ENCODE peak calls at places on chromosomes 13 and 19, in ten cellular contexts. C, T, J, G, P, E, W, F, S and M are unnamed samples. For H3K4me1 and H3K9me3, the result is how much of the 10 kb centered on the place peaks cover.

GRCh38 chr19:46049597-46049996 is 8.8 kb upstream of the IGFL4 start:
- DNase-seq in C (no peak), T (no peak), J (no peak), G (no peak), P (no peak), E (no peak), W (no peak), F (no peak), S (no peak), M (no peak)

GRCh38 chr13:51331354-51331861 is 8.1 kb upstream of the SERPINE3 start:
- DNase-seq in C (no peak), T (no peak), J (no peak), G (no peak), P (no peak), E (no peak), W (no peak), F (no peak), S (no peak), M (no peak)

GRCh38 chr19:18093439-18094161 is 4.0 kb upstream of the MAST3 start:
- DNase-seq in C (no peak), T (no peak), J (no peak), G (no peak), P (no peak), E (no peak), W (peak), F (no peak), S (no peak), M (no peak)

GRCh38 chr13:39038569-39038898 is 278 bp downstream of the NHLRC3 start:
- DNase-seq in C (no peak), T (no peak), J (no peak), G (peak), P (no peak), E (no peak), W (no peak), F (peak), S (no peak), M (peak)

GRCh38 chr13:65378484-65378883 is 1851.7 kb downstream of the PCDH9 start:
- DNase-seq in C (no peak), T (no peak), J (no peak), G (no peak), P (no peak), E (no peak), W (no peak), F (no peak), S (no peak), M (no peak)

GRCh38 chr19:39199025-39199424 is 2.3 kb downstream of the NCCRP1 start:
- DNase-seq in C (no peak), T (no peak), J (no peak), G (no peak), P (peak), E (no peak), W (peak), F (no peak), S (no peak), M (no peak)

GRCh38 chr19:41299755-41300089 is 10.2 kb upstream of the CCDC97 start:
- DNase-seq in C (no peak), T (no peak), J (no peak), G (no peak), P (peak), E (no peak), W (peak), F (peak), S (peak), M (no peak)

GRCh38 chr19:43532571-43532961 is 422 bp upstream of the ZNF575 start:
- DNase-seq in C (peak), T (peak), J (no peak), G (peak), P (peak), E (peak), W (no peak), F (no peak), S (no peak), M (no peak)

GRCh38 chr19:43555185-43555770 is 20.0 kb downstream of the XRCC1 start:
- DNase-seq in C (peak), T (peak), J (peak), G (no peak), P (peak), E (peak), W (peak), F (peak), S (peak), M (peak)

GRCh38 chr19:34171877-34172660 is at the start of gene LSM14A:
- DNase-seq in C (peak), T (peak), J (peak), G (peak), P (peak), E (peak), W (peak), F (peak), S (peak), M (peak)

GRCh38 chr19:35345671-35346111 is 2.0 kb upstream of the FFAR1 start:
- DNase-seq in C (no peak), T (no peak), J (no peak), G (no peak), P (no peak), E (peak), W (no peak), F (peak), S (no peak), M (no peak)

GRCh38 chr19:50276370-50277063 is 52.7 kb downstream of the KCNC3 start:
- DNase-seq in C (no peak), T (no peak), J (no peak), G (no peak), P (no peak), E (no peak), W (no peak), F (no peak), S (no peak), M (no peak)

GRCh38 chr13:85538957-85539356 is 260.3 kb downstream of the SLITRK6 start:
- DNase-seq in C (no peak), T (no peak), J (no peak), G (no peak), P (no peak), E (no peak), W (no peak), F (no peak), S (no peak), M (no peak)

GRCh38 chr13:44921931-44922758 is 67.1 kb downstream of the NUFIP1 start:
- DNase-seq in C (no peak), T (peak), J (no peak), G (no peak), P (peak), E (no peak), W (peak), F (no peak), S (peak), M (no peak)

GRCh38 chr13:45142440-45143345 is 22.4 kb downstream of the GTF2F2 start:
- DNase-seq in C (no peak), T (no peak), J (no peak), G (no peak), P (no peak), E (no peak), W (peak), F (no peak), S (peak), M (no peak)

GRCh38 chr13:51276684-51277083 is 54.5 kb downstream of the FAM124A start:
- DNase-seq in C (no peak), T (no peak), J (no peak), G (no peak), P (no peak), E (no peak), W (no peak), F (no peak), S (peak), M (no peak)

GRCh38 chr13:63381078-63381859 is 1965.6 kb upstream of the PCDH20 start:
- DNase-seq in C (no peak), T (no peak), J (no peak), G (no peak), P (no peak), E (no peak), W (no peak), F (no peak), S (no peak), M (no peak)

GRCh38 chr13:91111476-91112190 is 235.9 kb upstream of the MIR17HG start:
- DNase-seq in C (no peak), T (no peak), J (no peak), G (no peak), P (no peak), E (no peak), W (no peak), F (no peak), S (no peak), M (no peak)

GRCh38 chr19:40960780-40961179 is 30.3 kb upstream of the CYP2B6 start:
- DNase-seq in C (no peak), T (peak), J (no peak), G (no peak), P (no peak), E (no peak), W (no peak), F (no peak), S (no peak), M (no peak)

GRCh38 chr19:33159149-33159548 is 27.2 kb downstream of the WDR88 start:
- DNase-seq in C (no peak), T (no peak), J (no peak), G (no peak), P (no peak), E (peak), W (no peak), F (no peak), S (no peak), M (no peak)

GRCh38 chr13:37679043-37679442 is 80.5 kb upstream of the POSTN start:
- DNase-seq in C (no peak), T (no peak), J (no peak), G (no peak), P (no peak), E (no peak), W (no peak), F (no peak), S (no peak), M (no peak)

GRCh38 chr13:84479656-84480055 is 597.4 kb upstream of the SLITRK1 start:
- DNase-seq in C (no peak), T (no peak), J (no peak), G (no peak), P (no peak), E (no peak), W (no peak), F (no peak), S (no peak), M (no peak)

GRCh38 chr19:5246554-5247155 is 94.0 kb downstream of the PTPRS start:
- DNase-seq in C (no peak), T (no peak), J (no peak), G (no peak), P (no peak), E (no peak), W (no peak), F (no peak), S (no peak), M (no peak)

GRCh38 chr19:40673377-40673776 is 17.1 kb downstream of the NUMBL start:
- DNase-seq in C (no peak), T (no peak), J (no peak), G (no peak), P (no peak), E (peak), W (no peak), F (no peak), S (no peak), M (no peak)

GRCh38 chr13:74290324-74290773 is 156.1 kb upstream of the KLF12 start:
- DNase-seq in C (peak), T (peak), J (peak), G (no peak), P (peak), E (no peak), W (peak), F (peak), S (peak), M (peak)

GRCh38 chr19:15563325-15563794 is 51.7 kb upstream of the CYP4F8 start:
- DNase-seq in C (no peak), T (peak), J (no peak), G (no peak), P (no peak), E (no peak), W (no peak), F (no peak), S (no peak), M (no peak)

GRCh38 chr13:71278512-71278911 is 588.5 kb downstream of the DACH1 start:
- DNase-seq in C (no peak), T (no peak), J (no peak), G (no peak), P (no peak), E (no peak), W (no peak), F (no peak), S (no peak), M (no peak)

GRCh38 chr13:78176880-78177279 is 258.2 kb upstream of the EDNRB start:
- DNase-seq in C (no peak), T (no peak), J (no peak), G (no peak), P (no peak), E (no peak), W (no peak), F (no peak), S (no peak), M (no peak)

GRCh38 chr19:46404039-46404883 is 9.1 kb downstream of the CCDC8 start:
- DNase-seq in C (no peak), T (no peak), J (no peak), G (peak), P (peak), E (peak), W (peak), F (no peak), S (peak), M (no peak)

GRCh38 chr13:78190296-78190695 is 271.7 kb upstream of the EDNRB start:
- DNase-seq in C (no peak), T (no peak), J (no peak), G (no peak), P (no peak), E (no peak), W (no peak), F (no peak), S (no peak), M (no peak)

GRCh38 chr13:40916207-40916998 is 102.7 kb downstream of the ELF1 start:
- DNase-seq in C (no peak), T (no peak), J (no peak), G (no peak), P (no peak), E (no peak), W (no peak), F (no peak), S (no peak), M (no peak)

GRCh38 chr13:99215466-99215865 is 14.8 kb downstream of the UBAC2 start:
- DNase-seq in C (peak), T (no peak), J (no peak), G (no peak), P (no peak), E (peak), W (no peak), F (peak), S (no peak), M (peak)

GRCh38 chr13:99214232-99214631 is 13.6 kb downstream of the UBAC2 start:
- DNase-seq in C (no peak), T (peak), J (no peak), G (no peak), P (no peak), E (no peak), W (no peak), F (no peak), S (no peak), M (no peak)

GRCh38 chr13:99211421-99212035 is 10.9 kb downstream of the UBAC2 start:
- DNase-seq in C (no peak), T (no peak), J (no peak), G (no peak), P (no peak), E (no peak), W (no peak), F (no peak), S (no peak), M (no peak)

GRCh38 chr13:99217461-99218101 is 16.9 kb downstream of the UBAC2 start:
- DNase-seq in C (no peak), T (no peak), J (no peak), G (peak), P (no peak), E (peak), W (no peak), F (no peak), S (no peak), M (no peak)

DNA sequence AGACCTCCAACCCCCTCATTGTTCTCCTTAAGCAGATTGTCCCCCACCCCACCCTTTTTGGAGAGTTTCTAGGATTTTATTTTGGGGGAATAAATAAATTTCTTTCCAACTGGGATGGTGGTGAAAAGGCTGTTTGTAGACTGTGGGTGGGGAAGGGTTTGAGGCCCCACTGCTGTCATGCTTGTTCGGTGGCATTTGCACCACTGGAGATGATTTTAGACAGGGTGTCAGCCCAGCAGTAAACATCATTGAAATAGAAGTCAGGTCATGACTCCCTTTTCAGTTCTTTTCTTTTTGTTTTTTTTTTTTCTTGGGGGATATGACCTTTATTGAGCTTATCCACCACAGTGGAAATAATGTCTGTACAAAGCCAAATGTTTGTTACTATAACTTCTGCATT is 14.0 kb downstream of the UBAC2 start:
- DNase-seq in C (no peak), T (no peak), J (no peak), G (no peak), P (no peak), E (no peak), W (no peak), F (no peak), S (no peak), M (no peak)
- H3K4me1 ChIP-seq in C (half or more), T (under half), J (under half), G (under half), P (under half), E (under half), W (under half), F (under half), S (under half), M (half or more)

DNA sequence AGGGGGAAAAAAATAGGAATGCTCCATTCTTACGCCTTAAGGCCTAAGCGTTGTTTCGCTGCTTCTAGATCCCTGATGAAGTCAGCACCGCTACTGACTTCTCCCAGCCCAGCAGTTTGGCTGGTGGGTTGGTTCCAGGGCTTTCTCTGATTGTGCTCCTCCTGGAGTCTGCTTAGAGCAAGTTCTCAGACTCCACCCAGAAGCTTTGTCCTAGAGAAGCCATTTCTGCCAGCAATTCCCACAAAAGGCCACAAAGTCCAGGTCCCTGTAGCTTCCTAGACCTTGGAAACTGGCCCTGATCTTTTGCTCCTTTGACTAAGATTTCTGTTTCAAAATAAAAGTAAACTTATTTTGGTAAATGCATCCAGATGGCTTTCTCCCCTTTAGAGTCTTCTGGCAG is 65.4 kb downstream of the KCTD12 start:
- DNase-seq in C (no peak), T (no peak), J (no peak), G (no peak), P (peak), E (no peak), W (peak), F (no peak), S (no peak), M (no peak)
- H3K27ac ChIP-seq in C (no peak), T (no peak), J (no peak), G (no peak), P (peak), E (no peak), W (no peak), F (no peak), S (no peak), M (no peak)

GRCh38 chr19:52410276-52410675 is 12.6 kb downstream of the ZNF528 start:
- DNase-seq in C (no peak), T (no peak), J (no peak), G (no peak), P (no peak), E (no peak), W (no peak), F (no peak), S (no peak), M (no peak)

DNA sequence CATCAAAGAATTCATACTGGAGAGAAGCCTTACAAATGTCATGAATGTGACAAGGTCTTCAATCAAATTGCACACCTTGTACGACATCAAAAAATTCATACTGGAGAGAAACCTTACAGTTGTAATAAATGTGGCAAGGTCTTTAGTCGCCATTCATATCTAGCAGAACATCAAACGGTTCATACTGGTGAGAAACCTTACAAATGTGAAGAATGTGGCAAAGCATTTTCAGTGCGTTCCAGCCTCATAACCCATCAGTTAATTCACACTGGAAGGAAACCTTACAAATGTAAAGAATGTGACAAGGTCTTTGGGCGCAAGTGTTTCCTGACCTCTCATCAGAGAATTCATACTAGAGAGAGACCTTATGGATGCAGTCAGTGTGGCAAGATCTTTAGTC is 13.2 kb upstream of the ZNF534 start:
- DNase-seq in C (no peak), T (no peak), J (no peak), G (no peak), P (no peak), E (no peak), W (no peak), F (no peak), S (no peak), M (no peak)
- H3K9me3 ChIP-seq in C (half or more), T (under half), J (under half), G (under half), P (under half), E (half or more), W (under half), F (under half), S (under half), M (half or more)

GRCh38 chr13:30413842-30414241 is 8.5 kb upstream of the UBE2L5 start:
- DNase-seq in C (no peak), T (no peak), J (no peak), G (no peak), P (no peak), E (no peak), W (no peak), F (no peak), S (no peak), M (no peak)
- H3K4me1 ChIP-seq in C (under half), T (under half), J (under half), G (under half), P (under half), E (under half), W (under half), F (under half), S (under half), M (under half)

GRCh38 chr13:109767023-109767422 is 19.4 kb downstream of the IRS2 start:
- DNase-seq in C (no peak), T (no peak), J (no peak), G (no peak), P (no peak), E (no peak), W (no peak), F (no peak), S (no peak), M (no peak)

GRCh38 chr13:109761695-109762094 is 24.7 kb downstream of the IRS2 start:
- DNase-seq in C (no peak), T (no peak), J (no peak), G (no peak), P (no peak), E (no peak), W (no peak), F (no peak), S (no peak), M (no peak)

GRCh38 chr13:109762791-109763190 is 23.6 kb downstream of the IRS2 start:
- DNase-seq in C (no peak), T (no peak), J (no peak), G (no peak), P (no peak), E (no peak), W (no peak), F (no peak), S (no peak), M (no peak)

GRCh38 chr13:109764474-109765292 is 21.7 kb downstream of the IRS2 start:
- DNase-seq in C (no peak), T (no peak), J (no peak), G (no peak), P (no peak), E (no peak), W (no peak), F (no peak), S (no peak), M (no peak)

GRCh38 chr13:109764045-109764444 is 22.3 kb downstream of the IRS2 start:
- DNase-seq in C (no peak), T (no peak), J (no peak), G (no peak), P (no peak), E (no peak), W (no peak), F (no peak), S (no peak), M (no peak)
- H3K27ac ChIP-seq in C (no peak), T (peak), J (no peak), G (no peak), P (no peak), E (no peak), W (no peak), F (no peak), S (no peak), M (no peak)

GRCh38 chr19:52948025-52948770 is 14.5 kb downstream of the ZNF816 start:
- DNase-seq in C (no peak), T (no peak), J (no peak), G (no peak), P (no peak), E (no peak), W (no peak), F (no peak), S (no peak), M (no peak)
- H3K9me3 ChIP-seq in C (half or more), T (half or more), J (under half), G (under half), P (under half), E (half or more), W (under half), F (under half), S (under half), M (half or more)